ENCODE peak calls at places on chromosomes 2 and 18, in seven cellular contexts. One of them, this sample, is unnamed.
A peak's percentile ranks its signal among the peaks of the same experiment; 100 is the strongest.

GRCh38 chr2:239040152-239040761 is 192.4 kb downstream of the TWIST2 start:
- DNase-seq in stomach: no peak
- DNase-seq in IMR-90: no peak
- DNase-seq in thyroid gland: no peak
- DNase-seq in A549: no peak
- DNase-seq in sigmoid colon: peak; percentile 55
- DNase-seq in esophagus squamous epithelium: no peak
- DNase-seq in this sample: no peak

GRCh38 chr2:65142515-65142914 is 12.6 kb upstream of the RAB1A start:
- DNase-seq in stomach: no peak
- DNase-seq in IMR-90: no peak
- DNase-seq in thyroid gland: no peak
- DNase-seq in A549: peak; percentile 51
- DNase-seq in sigmoid colon: no peak
- DNase-seq in esophagus squamous epithelium: no peak
- DNase-seq in this sample: no peak

GRCh38 chr2:170235860-170236638 is 58.1 kb downstream of the MYO3B start:
- DNase-seq in stomach: no peak
- DNase-seq in IMR-90: peak; percentile 54
- DNase-seq in thyroid gland: no peak
- DNase-seq in A549: peak; percentile 61
- DNase-seq in sigmoid colon: no peak
- DNase-seq in esophagus squamous epithelium: no peak
- DNase-seq in this sample: no peak

GRCh38 chr2:115558725-115559124 is 1116.3 kb downstream of the DPP10 start:
- DNase-seq in stomach: no peak
- DNase-seq in IMR-90: no peak
- DNase-seq in thyroid gland: no peak
- DNase-seq in A549: no peak
- DNase-seq in sigmoid colon: no peak
- DNase-seq in esophagus squamous epithelium: no peak
- DNase-seq in this sample: no peak

GRCh38 chr2:68031546-68032160 is 31.2 kb downstream of the C1D start:
- DNase-seq in stomach: no peak
- DNase-seq in IMR-90: peak; percentile 70
- DNase-seq in thyroid gland: no peak
- DNase-seq in A549: peak; percentile 57
- DNase-seq in sigmoid colon: no peak
- DNase-seq in esophagus squamous epithelium: no peak
- DNase-seq in this sample: no peak

GRCh38 chr2:162116372-162116771 is 35.7 kb downstream of the GCG start:
- DNase-seq in stomach: no peak
- DNase-seq in IMR-90: no peak
- DNase-seq in thyroid gland: no peak
- DNase-seq in A549: no peak
- DNase-seq in sigmoid colon: no peak
- DNase-seq in esophagus squamous epithelium: no peak
- DNase-seq in this sample: no peak

GRCh38 chr18:10406172-10406663 is 48.2 kb upstream of the APCDD1 start:
- DNase-seq in stomach: peak; percentile 72
- DNase-seq in IMR-90: no peak
- DNase-seq in thyroid gland: no peak
- DNase-seq in A549: no peak
- DNase-seq in sigmoid colon: no peak
- DNase-seq in esophagus squamous epithelium: no peak
- DNase-seq in this sample: peak; percentile 26

GRCh38 chr2:47065771-47066380 is 89.2 kb downstream of the STPG4 start:
- DNase-seq in stomach: no peak
- DNase-seq in IMR-90: peak; percentile 89
- DNase-seq in thyroid gland: peak; percentile 78
- DNase-seq in A549: no peak
- DNase-seq in sigmoid colon: no peak
- DNase-seq in esophagus squamous epithelium: no peak
- DNase-seq in this sample: no peak

GRCh38 chr18:12036201-12036751 is 55.0 kb downstream of the IMPA2 start:
- DNase-seq in stomach: no peak
- DNase-seq in IMR-90: no peak
- DNase-seq in thyroid gland: no peak
- DNase-seq in A549: no peak
- DNase-seq in sigmoid colon: peak; percentile 52
- DNase-seq in esophagus squamous epithelium: no peak
- DNase-seq in this sample: no peak

GRCh38 chr2:236918513-236918912 is 167.2 kb upstream of the COPS8 start:
- DNase-seq in stomach: no peak
- DNase-seq in IMR-90: no peak
- DNase-seq in thyroid gland: no peak
- DNase-seq in A549: no peak
- DNase-seq in sigmoid colon: no peak
- DNase-seq in esophagus squamous epithelium: no peak
- DNase-seq in this sample: no peak

GRCh38 chr2:132448771-132449170 is 32.2 kb downstream of the GPR39 start:
- DNase-seq in stomach: no peak
- DNase-seq in IMR-90: peak; percentile 55
- DNase-seq in thyroid gland: peak; percentile 52
- DNase-seq in A549: peak; percentile 41
- DNase-seq in sigmoid colon: no peak
- DNase-seq in esophagus squamous epithelium: no peak
- DNase-seq in this sample: no peak

GRCh38 chr2:37039580-37039979 is 44.6 kb downstream of the HEATR5B start:
- DNase-seq in stomach: no peak
- DNase-seq in IMR-90: no peak
- DNase-seq in thyroid gland: no peak
- DNase-seq in A549: no peak
- DNase-seq in sigmoid colon: no peak
- DNase-seq in esophagus squamous epithelium: no peak
- DNase-seq in this sample: no peak

GRCh38 chr18:58257461-58257860 is 213.4 kb downstream of the NEDD4L start:
- DNase-seq in stomach: no peak
- DNase-seq in IMR-90: peak; percentile 68
- DNase-seq in thyroid gland: peak; percentile 75
- DNase-seq in A549: no peak
- DNase-seq in sigmoid colon: no peak
- DNase-seq in esophagus squamous epithelium: no peak
- DNase-seq in this sample: no peak

GRCh38 chr2:73494031-73494430 is 108.4 kb downstream of the ALMS1 start:
- DNase-seq in stomach: no peak
- DNase-seq in IMR-90: peak; percentile 40
- DNase-seq in thyroid gland: no peak
- DNase-seq in A549: peak; percentile 30
- DNase-seq in sigmoid colon: no peak
- DNase-seq in esophagus squamous epithelium: no peak
- DNase-seq in this sample: no peak

GRCh38 chr2:240507778-240508251 is 50.0 kb downstream of the ANKMY1 start:
- DNase-seq in stomach: no peak
- DNase-seq in IMR-90: no peak
- DNase-seq in thyroid gland: no peak
- DNase-seq in A549: no peak
- DNase-seq in sigmoid colon: no peak
- DNase-seq in esophagus squamous epithelium: no peak
- DNase-seq in this sample: peak; percentile 28

GRCh38 chr2:71000780-71001591 is 6.3 kb upstream of the TEX261 start:
- DNase-seq in stomach: peak; percentile 80
- DNase-seq in IMR-90: peak; percentile 60
- DNase-seq in thyroid gland: peak; percentile 63
- DNase-seq in A549: peak; percentile 80
- DNase-seq in sigmoid colon: peak; percentile 83
- DNase-seq in esophagus squamous epithelium: no peak
- DNase-seq in this sample: peak; percentile 80

GRCh38 chr2:135504811-135505210 is 26.2 kb downstream of the ZRANB3 start:
- DNase-seq in stomach: no peak
- DNase-seq in IMR-90: no peak
- DNase-seq in thyroid gland: no peak
- DNase-seq in A549: no peak
- DNase-seq in sigmoid colon: no peak
- DNase-seq in esophagus squamous epithelium: no peak
- DNase-seq in this sample: no peak

GRCh38 chr2:200658278-200658864 is 72.6 kb downstream of the AOX1 start:
- DNase-seq in stomach: no peak
- DNase-seq in IMR-90: peak; percentile 10
- DNase-seq in thyroid gland: no peak
- DNase-seq in A549: peak; percentile 47
- DNase-seq in sigmoid colon: no peak
- DNase-seq in esophagus squamous epithelium: no peak
- DNase-seq in this sample: no peak

GRCh38 chr2:43192939-43193651 is 33.3 kb downstream of the ZFP36L2 start:
- DNase-seq in stomach: no peak
- DNase-seq in IMR-90: no peak
- DNase-seq in thyroid gland: no peak
- DNase-seq in A549: no peak
- DNase-seq in sigmoid colon: no peak
- DNase-seq in esophagus squamous epithelium: no peak
- DNase-seq in this sample: no peak

GRCh38 chr2:212242739-212243138 is 295.9 kb downstream of the ERBB4 start:
- DNase-seq in stomach: no peak
- DNase-seq in IMR-90: no peak
- DNase-seq in thyroid gland: no peak
- DNase-seq in A549: no peak
- DNase-seq in sigmoid colon: no peak
- DNase-seq in esophagus squamous epithelium: no peak
- DNase-seq in this sample: no peak

GRCh38 chr18:8942021-8942908 is 160.2 kb upstream of the NDUFV2 start:
- DNase-seq in stomach: no peak
- DNase-seq in IMR-90: no peak
- DNase-seq in thyroid gland: no peak
- DNase-seq in A549: no peak
- DNase-seq in sigmoid colon: no peak
- DNase-seq in esophagus squamous epithelium: no peak
- DNase-seq in this sample: no peak

GRCh38 chr2:25744055-25744454 is 70.7 kb upstream of the DTNB start:
- DNase-seq in stomach: no peak
- DNase-seq in IMR-90: no peak
- DNase-seq in thyroid gland: no peak
- DNase-seq in A549: no peak
- DNase-seq in sigmoid colon: no peak
- DNase-seq in esophagus squamous epithelium: no peak
- DNase-seq in this sample: no peak

GRCh38 chr2:189798312-189799029 is 14.2 kb downstream of the PMS1 start:
- DNase-seq in stomach: no peak
- DNase-seq in IMR-90: peak; percentile 74
- DNase-seq in thyroid gland: no peak
- DNase-seq in A549: peak; percentile 47
- DNase-seq in sigmoid colon: no peak
- DNase-seq in esophagus squamous epithelium: no peak
- DNase-seq in this sample: no peak

GRCh38 chr2:95317665-95318425 is 20.7 kb downstream of the KCNIP3 start:
- DNase-seq in stomach: no peak
- DNase-seq in IMR-90: no peak
- DNase-seq in thyroid gland: no peak
- DNase-seq in A549: no peak
- DNase-seq in sigmoid colon: no peak
- DNase-seq in esophagus squamous epithelium: no peak
- DNase-seq in this sample: no peak
- H3K9me3 ChIP-seq in stomach: no peaks in the 10 kb centered on the region
- H3K9me3 ChIP-seq in IMR-90: no peaks in the 10 kb centered on the region
- H3K9me3 ChIP-seq in thyroid gland: no peaks in the 10 kb centered on the region
- H3K9me3 ChIP-seq in A549: no peaks in the 10 kb centered on the region
- H3K9me3 ChIP-seq in sigmoid colon: no peaks in the 10 kb centered on the region
- H3K9me3 ChIP-seq in esophagus squamous epithelium: no peaks in the 10 kb centered on the region
- H3K9me3 ChIP-seq in this sample: no peaks in the 10 kb centered on the region

DNA sequence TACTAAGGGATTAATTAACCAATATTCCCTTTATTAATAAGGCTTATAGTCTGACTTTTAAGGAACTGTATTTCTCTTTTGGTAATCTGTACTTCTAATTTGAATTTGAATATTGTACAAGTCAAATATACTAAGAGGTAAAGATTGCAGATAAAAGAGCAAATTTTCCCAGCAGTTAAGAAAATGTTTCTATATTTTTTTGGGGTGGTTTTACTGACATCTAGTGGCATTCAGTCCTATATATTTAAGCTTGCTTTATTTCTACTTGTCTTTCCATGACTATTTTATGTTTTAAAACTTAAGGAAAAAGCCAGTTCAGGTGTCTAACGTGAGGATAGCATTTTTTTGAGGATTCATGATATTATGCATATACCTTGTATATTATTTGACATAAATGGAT is 41.6 kb downstream of the TDRD15 start:
- DNase-seq in stomach: no peak
- DNase-seq in IMR-90: peak; percentile 1
- DNase-seq in thyroid gland: no peak
- DNase-seq in A549: no peak
- DNase-seq in sigmoid colon: no peak
- DNase-seq in esophagus squamous epithelium: no peak
- DNase-seq in this sample: no peak
- TF ChIP-seq CTCF in stomach: no peak
- TF ChIP-seq CTCF in IMR-90: peak; percentile 22
- TF ChIP-seq CTCF in thyroid gland: no peak
- TF ChIP-seq CTCF in A549: peak; percentile 28
- TF ChIP-seq CTCF in sigmoid colon: no peak
- TF ChIP-seq CTCF in esophagus squamous epithelium: no peak
- TF ChIP-seq CTCF in this sample: no peak

GRCh38 chr2:98847853-98848252 is 88.2 kb downstream of the CRACDL start:
- DNase-seq in stomach: no peak
- DNase-seq in IMR-90: no peak
- DNase-seq in thyroid gland: no peak
- DNase-seq in A549: no peak
- DNase-seq in sigmoid colon: no peak
- DNase-seq in esophagus squamous epithelium: no peak
- DNase-seq in this sample: no peak
- H3K9me3 ChIP-seq in stomach: no peaks in the 10 kb centered on the region
- H3K9me3 ChIP-seq in IMR-90: no peaks in the 10 kb centered on the region
- H3K9me3 ChIP-seq in thyroid gland: no peaks in the 10 kb centered on the region
- H3K9me3 ChIP-seq in A549: no peaks in the 10 kb centered on the region
- H3K9me3 ChIP-seq in sigmoid colon: no peaks in the 10 kb centered on the region
- H3K9me3 ChIP-seq in esophagus squamous epithelium: no peaks in the 10 kb centered on the region
- H3K9me3 ChIP-seq in this sample: no peaks in the 10 kb centered on the region

GRCh38 chr18:70296289-70296688 is 7.4 kb downstream of the SOCS6 start:
- DNase-seq in stomach: no peak
- DNase-seq in IMR-90: no peak
- DNase-seq in thyroid gland: no peak
- DNase-seq in A549: peak; percentile 90
- DNase-seq in sigmoid colon: no peak
- DNase-seq in esophagus squamous epithelium: no peak
- DNase-seq in this sample: no peak

GRCh38 chr18:70301667-70302066 is 12.8 kb downstream of the SOCS6 start:
- DNase-seq in stomach: no peak
- DNase-seq in IMR-90: no peak
- DNase-seq in thyroid gland: no peak
- DNase-seq in A549: no peak
- DNase-seq in sigmoid colon: no peak
- DNase-seq in esophagus squamous epithelium: no peak
- DNase-seq in this sample: no peak

GRCh38 chr18:70296781-70297180 is 7.9 kb downstream of the SOCS6 start:
- DNase-seq in stomach: no peak
- DNase-seq in IMR-90: no peak
- DNase-seq in thyroid gland: no peak
- DNase-seq in A549: no peak
- DNase-seq in sigmoid colon: no peak
- DNase-seq in esophagus squamous epithelium: no peak
- DNase-seq in this sample: no peak

GRCh38 chr18:70295633-70296188 is 6.9 kb downstream of the SOCS6 start:
- DNase-seq in stomach: no peak
- DNase-seq in IMR-90: peak; percentile 39
- DNase-seq in thyroid gland: no peak
- DNase-seq in A549: peak; percentile 43
- DNase-seq in sigmoid colon: no peak
- DNase-seq in esophagus squamous epithelium: no peak
- DNase-seq in this sample: no peak

DNA sequence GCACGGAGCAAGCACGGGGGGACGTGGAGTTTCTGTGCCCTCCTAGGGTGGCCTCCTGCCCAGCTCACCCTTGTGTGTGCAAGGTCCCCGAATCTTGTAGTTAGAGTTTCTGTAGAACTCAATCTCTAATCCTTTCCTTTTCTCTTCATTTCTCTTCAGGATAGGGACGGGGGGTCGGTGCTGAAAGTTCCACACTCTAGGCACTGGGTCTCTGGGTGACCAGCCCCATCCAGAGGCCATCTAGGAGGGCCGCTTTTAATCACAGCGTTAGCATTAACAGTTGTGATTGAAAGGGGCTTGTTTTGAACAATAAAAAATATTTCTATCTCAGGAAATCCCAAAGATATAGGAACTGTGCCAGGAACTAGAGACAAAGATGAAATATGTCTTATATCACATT is 10.5 kb downstream of the SOCS6 start:
- DNase-seq in stomach: no peak
- DNase-seq in IMR-90: no peak
- DNase-seq in thyroid gland: no peak
- DNase-seq in A549: no peak
- DNase-seq in sigmoid colon: no peak
- DNase-seq in esophagus squamous epithelium: no peak
- DNase-seq in this sample: no peak
- TF ChIP-seq CTCF in stomach: no peak
- TF ChIP-seq CTCF in IMR-90: no peak
- TF ChIP-seq CTCF in thyroid gland: no peak
- TF ChIP-seq CTCF in A549: no peak
- TF ChIP-seq CTCF in sigmoid colon: no peak
- TF ChIP-seq CTCF in esophagus squamous epithelium: no peak
- TF ChIP-seq CTCF in this sample: no peak

This sample was measured in lung.